ENCODE peak calls at places on chromosome 17, in six cellular contexts. K is GM06990, V is AG09309, F is left ventricle myocardium inferior, E is choroid plexus epithelial cell, O is NB4. Y is an unnamed sample.

GRCh38 chr17:19237389-19238166 is 412 bp downstream of the EPN2 start:
- DNase-seq in K (peak; percentile 64), V (no peak), F (peak; percentile 37), E (no peak), O (no peak), Y (peak; percentile 29)

GRCh38 chr17:38789185-38789584 is 10.2 kb downstream of the PIP4K2B start:
- DNase-seq in K (no peak), V (no peak), F (no peak), E (peak; percentile 34), O (no peak), Y (no peak)

GRCh38 chr17:6492892-6493674 is 48.8 kb downstream of the PIMREG start:
- DNase-seq in K (no peak), V (no peak), F (no peak), E (no peak), O (peak; percentile 11), Y (peak; percentile 9)

GRCh38 chr17:69900101-69900500 is 174.9 kb upstream of the KCNJ16 start:
- DNase-seq in K (no peak), V (no peak), F (no peak), E (no peak), O (no peak), Y (no peak)

GRCh38 chr17:16304832-16305231 is 48.4 kb downstream of the CENPV start:
- DNase-seq in K (no peak), V (no peak), F (no peak), E (peak; percentile 66), O (peak; percentile 65), Y (peak; percentile 40)

GRCh38 chr17:58281511-58282011 is 826 bp upstream of the MPO start:
- DNase-seq in K (no peak), V (no peak), F (no peak), E (no peak), O (peak; percentile 100), Y (no peak)

GRCh38 chr17:80829166-80829813 is 162.4 kb upstream of the CHMP6 start:
- DNase-seq in K (no peak), V (no peak), F (no peak), E (no peak), O (no peak), Y (no peak)

GRCh38 chr17:83203073-83203471 is 123.7 kb downstream of the METRNL start:
- DNase-seq in K (no peak), V (peak; percentile 98), F (peak; percentile 50), E (peak; percentile 96), O (peak; percentile 90), Y (no peak)

GRCh38 chr17:15413101-15413750 is 54.2 kb downstream of the CDRT4 start:
- DNase-seq in K (no peak), V (no peak), F (no peak), E (no peak), O (no peak), Y (no peak)

GRCh38 chr17:78124081-78124835 is 4.3 kb downstream of the TMC6 start:
- DNase-seq in K (peak; percentile 91), V (no peak), F (no peak), E (no peak), O (peak; percentile 97), Y (peak; percentile 89)

GRCh38 chr17:78717431-78717980 is 64.6 kb downstream of the CYTH1 start:
- DNase-seq in K (no peak), V (no peak), F (no peak), E (peak; percentile 42), O (no peak), Y (peak; percentile 50)

GRCh38 chr17:78197147-78197830 is 10.1 kb downstream of the AFMID start:
- DNase-seq in K (no peak), V (no peak), F (peak; percentile 42), E (peak; percentile 39), O (no peak), Y (no peak)

GRCh38 chr17:7705269-7706255 is 560 bp downstream of the EFNB3 start:
- DNase-seq in K (no peak), V (no peak), F (no peak), E (no peak), O (no peak), Y (no peak)

GRCh38 chr17:74393323-74393942 is 26.1 kb downstream of the GPR142 start:
- DNase-seq in K (no peak), V (no peak), F (no peak), E (no peak), O (peak; percentile 75), Y (no peak)

GRCh38 chr17:4789951-4790704 is 1.4 kb downstream of the GLTPD2 start:
- DNase-seq in K (peak; percentile 90), V (peak; percentile 55), F (peak; percentile 87), E (peak; percentile 87), O (peak; percentile 86), Y (peak; percentile 92)

GRCh38 chr17:72733619-72734282 is 358.7 kb downstream of the SLC39A11 start:
- DNase-seq in K (no peak), V (no peak), F (no peak), E (no peak), O (no peak), Y (peak; percentile 18)

DNA sequence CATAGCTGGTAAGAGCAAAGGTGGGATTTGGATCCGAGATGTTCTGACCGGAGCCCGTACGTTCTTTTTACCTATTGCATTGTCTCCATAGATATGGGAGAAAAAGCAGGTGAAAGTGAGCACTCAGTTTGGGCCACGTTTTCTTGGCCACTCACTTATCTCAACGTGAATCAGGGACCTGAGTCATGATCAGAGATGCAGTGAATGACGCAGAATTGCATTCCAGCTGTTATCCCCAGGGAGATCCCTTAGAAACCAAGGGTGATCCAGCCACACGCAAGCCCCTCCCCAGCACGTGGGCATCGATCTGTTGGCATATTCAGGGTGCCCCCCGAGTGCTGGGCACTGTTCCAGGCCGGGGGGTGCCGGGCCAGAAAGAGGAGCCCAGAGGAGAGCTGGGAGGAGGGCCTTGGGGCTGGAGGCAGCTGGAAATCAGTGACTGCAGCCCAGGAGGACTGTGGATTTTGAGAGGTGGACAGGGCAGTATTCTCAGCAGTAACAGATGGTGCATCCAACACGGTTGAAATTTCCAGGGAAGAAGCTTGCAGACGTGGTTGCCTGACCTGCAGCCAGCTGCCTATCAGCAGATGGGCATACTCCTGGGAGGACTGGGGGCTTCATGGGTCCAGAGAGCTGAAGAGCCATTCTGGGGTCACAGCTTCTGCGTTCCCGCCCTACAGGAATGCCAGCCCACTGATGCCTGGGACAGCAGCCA is 87.2 kb upstream of the CACNG5 start:
- DNase-seq in K (no peak), V (peak; percentile 51), F (no peak), E (peak; percentile 77), O (no peak), Y (no peak)
- H3K4me3 ChIP-seq in K (no peak overlapping the region), V (no peak overlapping the region), F (no peak overlapping the region), E (no peak overlapping the region), O (no peak overlapping the region), Y (no peak overlapping the region)

GRCh38 chr17:697682-698081 is 17.0 kb downstream of the VPS53 start:
- DNase-seq in K (no peak), V (no peak), F (no peak), E (no peak), O (no peak), Y (no peak)

GRCh38 chr17:704111-704864 is 10.4 kb downstream of the VPS53 start:
- DNase-seq in K (no peak), V (no peak), F (no peak), E (no peak), O (no peak), Y (no peak)

GRCh38 chr17:699350-699749 is 15.3 kb downstream of the VPS53 start:
- DNase-seq in K (no peak), V (no peak), F (no peak), E (no peak), O (no peak), Y (no peak)

GRCh38 chr17:703081-703875 is 11.4 kb downstream of the VPS53 start:
- DNase-seq in K (no peak), V (no peak), F (no peak), E (no peak), O (no peak), Y (no peak)

DNA sequence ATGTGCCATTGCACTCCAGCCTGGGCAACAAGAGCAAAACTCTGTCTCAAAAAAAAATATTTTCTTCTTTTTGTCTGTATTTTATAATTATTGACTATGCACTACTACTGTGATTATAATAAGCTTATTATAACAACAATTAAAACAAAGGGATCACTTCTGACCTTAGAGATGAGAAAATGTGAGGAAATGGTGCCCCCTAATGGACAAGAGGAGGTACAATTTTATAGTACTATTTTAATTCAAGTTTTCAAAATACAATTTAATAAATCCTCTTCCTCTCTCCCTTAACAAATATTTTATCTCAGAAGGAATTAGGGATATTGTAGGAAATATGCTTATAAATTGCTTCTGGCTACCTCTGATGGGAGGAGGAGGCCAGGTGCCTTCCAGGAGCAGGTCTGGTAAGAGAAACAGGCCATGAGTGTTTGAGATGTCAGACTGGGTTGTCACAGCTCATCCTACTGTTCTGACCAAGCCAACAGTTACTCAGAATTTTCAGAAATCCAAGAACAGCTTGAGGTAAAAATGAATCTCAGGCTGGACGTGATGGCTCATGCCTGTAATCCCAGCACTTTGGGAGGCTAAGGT is 14.0 kb downstream of the VPS53 start:
- DNase-seq in K (no peak), V (no peak), F (no peak), E (peak; percentile 57), O (peak; percentile 42), Y (peak; percentile 48)
- TF ChIP-seq CTCF in K (peak; percentile 43), V (peak; percentile 32), F (peak; percentile 74), E (peak; percentile 56), O (peak; percentile 25), Y (peak; percentile 39)

GRCh38 chr17:29712677-29713076 is 90.0 kb upstream of the CORO6 start:
- DNase-seq in K (no peak), V (no peak), F (no peak), E (no peak), O (no peak), Y (no peak)

GRCh38 chr17:29713626-29714025 is 90.9 kb upstream of the CORO6 start:
- DNase-seq in K (no peak), V (no peak), F (no peak), E (no peak), O (no peak), Y (peak; percentile 69)

GRCh38 chr17:29709861-29710849 is 87.4 kb upstream of the CORO6 start:
- DNase-seq in K (no peak), V (no peak), F (no peak), E (peak; percentile 74), O (peak; percentile 65), Y (no peak)

GRCh38 chr17:29711588-29712385 is 89.1 kb upstream of the CORO6 start:
- DNase-seq in K (no peak), V (no peak), F (no peak), E (no peak), O (no peak), Y (no peak)

GRCh38 chr17:29710891-29711418 is 88.2 kb upstream of the CORO6 start:
- DNase-seq in K (no peak), V (peak; percentile 59), F (no peak), E (peak; percentile 58), O (peak; percentile 82), Y (peak; percentile 26)
- H3K4me3 ChIP-seq in K (no peak overlapping the region), V (no peak overlapping the region), F (no peak overlapping the region), E (no peak overlapping the region), O (peak overlapping the region; percentile 29), Y (no peak overlapping the region)

GRCh38 chr17:35765731-35766488 is 5.2 kb downstream of the C17orf50 start:
- DNase-seq in K (no peak), V (no peak), F (no peak), E (no peak), O (no peak), Y (no peak)

GRCh38 chr17:35768796-35769195 is 8.1 kb downstream of the C17orf50 start:
- DNase-seq in K (no peak), V (no peak), F (no peak), E (no peak), O (no peak), Y (no peak)

GRCh38 chr17:35766489-35766877 is 5.8 kb downstream of the C17orf50 start:
- DNase-seq in K (no peak), V (no peak), F (no peak), E (no peak), O (no peak), Y (no peak)

GRCh38 chr17:35765086-35765710 is 4.5 kb downstream of the C17orf50 start:
- DNase-seq in K (no peak), V (no peak), F (no peak), E (no peak), O (no peak), Y (no peak)

GRCh38 chr17:35766903-35767510 is 6.3 kb downstream of the C17orf50 start:
- DNase-seq in K (no peak), V (no peak), F (no peak), E (peak; percentile 71), O (peak; percentile 48), Y (peak; percentile 32)
- TF ChIP-seq CTCF in K (peak; percentile 43), V (peak; percentile 70), F (peak; percentile 69), E (peak; percentile 81), O (peak; percentile 43), Y (peak; percentile 43)

Y was measured in GM12865.